ENCODE peak calls at places on chromosomes 4 and X, in seven cellular contexts. Q is mesendoderm, S is H9, F is IMR-90, D is mesenchymal stem cell, G is H1, T is trophoblast cell. U is an unnamed sample.

GRCh38 chrX:119145241-119145653 is 17.6 kb upstream of the KIAA1210 start:
- DNase-seq in Q (peak), S (peak), F (no peak), D (no peak), G (peak), T (peak), U (no peak)

GRCh38 chr4:8709729-8710360 is 117.3 kb downstream of the CPZ start:
- DNase-seq in Q (no peak), S (peak), F (no peak), D (no peak), G (peak), T (no peak), U (no peak)

GRCh38 chr4:102554482-102554881 is 53.3 kb downstream of the NFKB1 start:
- DNase-seq in Q (peak), S (peak), F (peak), D (peak), G (no peak), T (peak), U (no peak)

GRCh38 chrX:135302269-135302873 is 6.9 kb upstream of the ETDC start:
- DNase-seq in Q (peak), S (no peak), F (no peak), D (no peak), G (peak), T (no peak), U (no peak)

GRCh38 chr4:154328030-154328429 is 163.6 kb downstream of the DCHS2 start:
- DNase-seq in Q (no peak), S (no peak), F (no peak), D (no peak), G (no peak), T (no peak), U (no peak)

GRCh38 chr4:186472948-186473347 is 82.4 kb downstream of the MTNR1A start:
- DNase-seq in Q (peak), S (peak), F (peak), D (peak), G (no peak), T (peak), U (peak)

GRCh38 chr4:54550415-54551171 is 107.2 kb upstream of the KIT start:
- DNase-seq in Q (peak), S (no peak), F (peak), D (peak), G (no peak), T (peak), U (no peak)

GRCh38 chr4:31349907-31350306 is 629.7 kb downstream of the PCDH7 start:
- DNase-seq in Q (no peak), S (no peak), F (no peak), D (no peak), G (no peak), T (no peak), U (peak)

GRCh38 chr4:70902577-70903281 is 560 bp downstream of the MOB1B start:
- DNase-seq in Q (peak), S (no peak), F (peak), D (peak), G (no peak), T (peak), U (peak)

GRCh38 chr4:74624351-74625151 is 169.8 kb downstream of the BTC start:
- DNase-seq in Q (peak), S (no peak), F (peak), D (peak), G (no peak), T (peak), U (no peak)

GRCh38 chr4:120266602-120267001 is 200.0 kb upstream of the MAD2L1 start:
- DNase-seq in Q (no peak), S (no peak), F (no peak), D (no peak), G (no peak), T (no peak), U (no peak)

GRCh38 chrX:28638775-28639174 is 51.5 kb downstream of the IL1RAPL1 start:
- DNase-seq in Q (no peak), S (no peak), F (peak), D (no peak), G (no peak), T (no peak), U (no peak)

GRCh38 chrX:40651620-40652223 is 4.4 kb upstream of the CXorf38 start:
- DNase-seq in Q (peak), S (peak), F (peak), D (peak), G (peak), T (peak), U (peak)

GRCh38 chrX:23803931-23804381 is 21.0 kb downstream of the SAT1 start:
- DNase-seq in Q (no peak), S (no peak), F (peak), D (peak), G (no peak), T (peak), U (no peak)

GRCh38 chr4:94635172-94635571 is 122.6 kb upstream of the BMPR1B start:
- DNase-seq in Q (peak), S (no peak), F (peak), D (peak), G (no peak), T (peak), U (no peak)

GRCh38 chr4:16897991-16898827 is at the start of gene LDB2:
- DNase-seq in Q (peak), S (peak), F (peak), D (peak), G (peak), T (peak), U (peak)

GRCh38 chr4:135122457-135122856 is 920.9 kb upstream of the PABPC4L start:
- DNase-seq in Q (no peak), S (no peak), F (no peak), D (no peak), G (no peak), T (no peak), U (no peak)

GRCh38 chr4:184288451-184289178 is 70.9 kb upstream of the ENPP6 start:
- DNase-seq in Q (no peak), S (no peak), F (no peak), D (no peak), G (peak), T (peak), U (no peak)

GRCh38 chr4:115145393-115146160 is 32.2 kb upstream of the NDST4 start:
- DNase-seq in Q (no peak), S (no peak), F (no peak), D (no peak), G (no peak), T (no peak), U (no peak)

GRCh38 chr4:82798168-82799005 is at the start of gene SCD5:
- DNase-seq in Q (peak), S (peak), F (peak), D (peak), G (peak), T (peak), U (peak)

GRCh38 chrX:129041319-129041718 is 482.0 kb downstream of the SMARCA1 start:
- DNase-seq in Q (no peak), S (no peak), F (no peak), D (no peak), G (no peak), T (no peak), U (no peak)

GRCh38 chrX:140177821-140178220 is 212.5 kb upstream of the CXorf66 start:
- DNase-seq in Q (no peak), S (no peak), F (no peak), D (no peak), G (no peak), T (no peak), U (no peak)

GRCh38 chr4:36312511-36312910 is 31.1 kb downstream of the DTHD1 start:
- DNase-seq in Q (no peak), S (no peak), F (no peak), D (no peak), G (no peak), T (no peak), U (no peak)

GRCh38 chr4:84681488-84682274 is 98.8 kb downstream of the CDS1 start:
- DNase-seq in Q (peak), S (no peak), F (peak), D (peak), G (no peak), T (peak), U (no peak)

GRCh38 chrX:21675931-21676330 is 17.8 kb upstream of the KLHL34 start:
- DNase-seq in Q (no peak), S (no peak), F (no peak), D (no peak), G (no peak), T (no peak), U (no peak)

GRCh38 chr4:95362906-95363578 is 185.7 kb downstream of the UNC5C start:
- DNase-seq in Q (peak), S (peak), F (peak), D (peak), G (peak), T (no peak), U (no peak)

GRCh38 chrX:155949098-155949497 is 48.4 kb upstream of the IL9R start:
- DNase-seq in Q (no peak), S (no peak), F (no peak), D (no peak), G (no peak), T (no peak), U (no peak)

GRCh38 chr4:161987611-161988010 is 176.2 kb downstream of the FSTL5 start:
- DNase-seq in Q (peak), S (no peak), F (no peak), D (no peak), G (no peak), T (no peak), U (no peak)

GRCh38 chrX:130916636-130917422 is 13.8 kb upstream of the ENOX2 start:
- DNase-seq in Q (peak), S (peak), F (peak), D (peak), G (peak), T (peak), U (peak)

GRCh38 chrX:143788265-143788664 is 67.7 kb upstream of the SPANXN2 start:
- DNase-seq in Q (peak), S (no peak), F (no peak), D (peak), G (no peak), T (peak), U (peak)

GRCh38 chrX:41445171-41445570 is 2.0 kb upstream of the NYX start:
- DNase-seq in Q (no peak), S (no peak), F (no peak), D (no peak), G (no peak), T (no peak), U (no peak)

DNA sequence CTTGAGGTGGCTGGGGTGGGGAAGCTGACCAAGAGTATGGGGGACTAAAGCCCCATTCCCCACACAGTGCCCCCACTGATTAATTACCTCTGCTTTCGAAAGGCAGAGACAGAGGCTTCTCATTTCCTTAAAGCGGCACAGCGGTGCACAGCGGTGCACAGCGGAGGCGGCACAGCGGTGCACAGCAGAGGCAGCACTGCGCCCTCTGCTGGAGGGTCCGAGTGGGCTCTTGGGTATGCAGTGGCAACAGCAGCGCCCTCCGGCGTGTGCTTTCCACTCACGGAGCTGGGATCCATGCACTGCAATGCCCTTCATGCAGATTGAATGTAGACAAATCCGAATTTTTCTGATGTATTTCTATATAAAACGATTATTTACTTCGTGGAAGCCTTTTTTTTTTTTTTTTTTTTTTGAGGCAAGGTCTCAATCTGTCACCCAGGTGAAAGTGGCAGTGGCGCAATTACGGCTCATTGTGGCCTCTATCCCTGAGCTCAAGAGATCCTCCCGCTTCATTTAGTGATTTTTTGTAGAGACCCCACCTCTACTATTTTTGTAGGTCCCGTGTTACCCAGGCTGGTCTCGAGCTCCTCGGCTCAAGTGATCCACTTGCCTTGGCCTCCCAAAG is 19.7 kb upstream of the PRPS2 start:
- DNase-seq in Q (peak), S (peak), F (peak), D (peak), G (peak), T (peak), U (peak)
- H2AK5ac ChIP-seq in Q (no peak), S (no peak), F (no peak), D (no peak), G (no peak), T (no peak), U (no peak)

GRCh38 chr4:2914220-2915126 is 48.7 kb downstream of the NOP14 start:
- DNase-seq in Q (no peak), S (no peak), F (no peak), D (no peak), G (no peak), T (peak), U (no peak)
- H2BK120ac ChIP-seq in Q (no peak), S (no peak), F (no peak), D (no peak), G (no peak), T (no peak), U (no peak)

GRCh38 chrX:32024072-32024471 is 952.2 kb upstream of the FTHL17 start:
- DNase-seq in Q (no peak), S (no peak), F (no peak), D (no peak), G (no peak), T (no peak), U (no peak)
- H3K27ac ChIP-seq in Q (no peak), S (no peak), F (no peak), D (no peak), G (no peak), T (no peak), U (no peak)

DNA sequence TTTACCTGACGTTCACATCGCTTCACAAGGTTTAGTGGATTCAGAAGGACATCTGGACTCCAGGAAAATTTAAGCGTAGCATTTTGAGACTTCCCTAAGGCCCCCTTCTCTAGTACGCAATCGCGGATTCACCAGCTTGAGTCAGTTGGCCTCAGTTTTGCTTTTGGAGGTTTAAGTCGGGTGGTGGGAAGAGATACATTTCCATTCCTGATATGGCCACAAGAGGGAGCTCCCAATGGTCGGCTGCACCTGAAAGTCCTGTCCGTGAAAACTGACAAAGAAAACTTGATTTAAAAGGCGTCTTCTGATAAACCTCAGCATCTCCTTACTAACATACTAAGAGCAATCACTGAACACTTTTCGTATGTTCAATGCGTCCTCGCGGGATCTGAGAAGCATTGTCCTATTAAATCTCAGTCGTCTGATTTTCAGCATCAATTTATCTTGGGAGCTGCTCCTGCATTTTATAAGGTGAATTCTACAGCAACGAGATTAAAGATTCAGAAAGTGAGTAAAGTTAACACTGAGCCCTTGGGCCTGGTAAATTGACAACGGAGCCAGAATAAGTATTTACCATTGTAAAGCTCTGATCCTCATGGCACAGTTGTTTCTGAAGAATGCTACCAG is 50.6 kb downstream of the LGI2 start:
- DNase-seq in Q (peak), S (peak), F (peak), D (peak), G (peak), T (peak), U (peak)
- H2AK5ac ChIP-seq in Q (no peak), S (no peak), F (no peak), D (no peak), G (no peak), T (no peak), U (no peak)

GRCh38 chr4:129901205-129901604 is 805.3 kb downstream of the C4orf33 start:
- DNase-seq in Q (no peak), S (no peak), F (no peak), D (no peak), G (no peak), T (no peak), U (no peak)

GRCh38 chr4:129900430-129900953 is 804.5 kb downstream of the C4orf33 start:
- DNase-seq in Q (no peak), S (no peak), F (no peak), D (no peak), G (no peak), T (no peak), U (no peak)

GRCh38 chr4:129905256-129905655 is 809.3 kb downstream of the C4orf33 start:
- DNase-seq in Q (no peak), S (no peak), F (no peak), D (no peak), G (no peak), T (no peak), U (no peak)

GRCh38 chr4:129903861-129904260 is 807.9 kb downstream of the C4orf33 start:
- DNase-seq in Q (no peak), S (no peak), F (no peak), D (no peak), G (no peak), T (no peak), U (no peak)

DNA sequence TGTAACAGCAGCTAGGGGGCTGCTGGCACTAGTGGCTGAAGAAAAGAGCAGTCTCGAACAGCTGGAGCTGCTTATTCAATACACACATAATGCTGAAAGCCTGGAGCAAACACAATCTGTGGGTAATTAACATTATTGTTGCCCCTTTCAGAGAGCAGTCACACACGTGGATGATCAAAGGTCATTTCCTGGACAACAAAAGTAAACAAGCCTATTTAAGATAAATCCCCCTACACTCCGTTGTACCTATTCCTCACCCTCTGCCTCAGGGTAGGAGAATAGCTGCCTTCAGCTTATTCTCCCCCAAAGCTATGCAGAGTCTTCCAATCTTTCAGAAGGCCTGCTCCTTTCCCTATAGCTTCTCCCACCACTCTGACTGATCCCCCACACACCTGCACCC is 803.9 kb downstream of the C4orf33 start:
- DNase-seq in Q (peak), S (no peak), F (no peak), D (no peak), G (no peak), T (no peak), U (no peak)
- H2BK120ac ChIP-seq in Q (no peak), S (no peak), F (no peak), D (no peak), G (no peak), T (no peak), U (no peak)

DNA sequence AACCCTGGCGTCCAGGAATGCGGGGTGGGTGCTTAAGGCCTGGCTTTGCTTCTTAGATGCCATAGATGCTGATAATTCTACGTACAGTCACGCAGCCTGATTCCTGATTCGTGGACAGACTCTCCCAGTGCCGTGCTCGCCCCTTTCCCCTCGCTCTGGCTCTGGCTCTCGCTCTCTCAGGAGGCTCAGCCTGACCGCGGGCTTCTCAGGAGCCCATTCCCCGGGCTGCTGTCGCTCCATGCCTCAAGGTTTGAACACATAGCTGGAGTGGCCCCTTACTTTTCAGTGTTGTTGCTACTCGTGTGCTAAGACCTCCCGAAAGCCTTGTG is 59.2 kb upstream of the ZC4H2 start:
- DNase-seq in Q (no peak), S (no peak), F (peak), D (no peak), G (peak), T (peak), U (no peak)
- H3K27ac ChIP-seq in Q (no peak), S (no peak), F (no peak), D (no peak), G (no peak), T (peak), U (peak)

DNA sequence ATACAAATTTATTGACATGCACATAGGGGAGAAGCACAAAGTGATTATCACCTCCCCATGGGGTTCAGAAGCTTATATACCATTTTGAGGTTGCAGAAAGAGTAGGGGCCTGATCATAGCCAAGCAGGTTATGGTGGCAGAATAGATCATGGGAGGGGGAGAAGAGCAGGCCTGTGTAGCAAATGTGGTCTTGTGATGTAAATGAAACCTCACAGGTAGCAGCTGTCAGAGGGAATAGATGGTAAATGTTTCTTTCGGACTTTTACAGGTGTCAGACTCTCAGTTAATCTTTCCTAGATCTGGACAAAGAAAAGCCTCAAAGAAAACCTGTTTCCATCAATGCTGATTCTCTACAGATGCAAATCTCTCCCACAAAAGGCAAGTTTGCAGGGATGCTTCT is 84.4 kb downstream of the CFAP299 start:
- DNase-seq in Q (no peak), S (no peak), F (no peak), D (no peak), G (no peak), T (no peak), U (no peak)
- H2AK5ac ChIP-seq in Q (no peak), S (no peak), F (no peak), D (no peak), G (no peak), T (no peak), U (no peak)

U was measured in neuronal stem cell.